ENCODE peak calls at places on chromosomes 12 and 14, in seven cellular contexts. M is uterus, Y is colonic mucosa, K is hepatocyte, H is H9, O is IMR-90, G is left ventricle myocardium inferior. R is an unnamed sample. For H3K4me1, the result is how much of the 10 kb centered on the place peaks cover.

GRCh38 chr12:45938566-45938965 is 51.8 kb downstream of the SCAF11 start:
- DNase-seq in Y (no peak), M (no peak), H (no peak), O (no peak), K (no peak), G (no peak), R (no peak)

GRCh38 chr12:123094349-123095073 is 56.4 kb downstream of the PITPNM2 start:
- DNase-seq in Y (peak), M (peak), G (no peak), O (peak), H (no peak), K (peak), R (peak)

GRCh38 chr12:123269395-123269892 is 2.2 kb downstream of the CDK2AP1 start:
- DNase-seq in Y (peak), M (peak), K (peak), G (peak), H (peak), O (peak), R (peak)

GRCh38 chr12:39144613-39145061 is 239.2 kb upstream of the CPNE8 start:
- DNase-seq in G (no peak), K (no peak), O (no peak), M (no peak), Y (no peak), H (peak), R (no peak)

GRCh38 chr14:24857277-24857676 is 192.7 kb downstream of the STXBP6 start:
- DNase-seq in G (no peak), Y (no peak), O (no peak), H (no peak), M (no peak), K (no peak), R (no peak)

GRCh38 chr14:103008126-103008525 is 49.2 kb downstream of the CDC42BPB start:
- DNase-seq in H (no peak), K (no peak), O (no peak), G (no peak), M (no peak), Y (no peak), R (no peak)

GRCh38 chr12:6752181-6752930 is 585 bp downstream of the MLF2 start:
- DNase-seq in O (peak), M (peak), G (peak), K (peak), Y (peak), H (peak), R (no peak)

GRCh38 chr14:106308839-106309389 is 782.5 kb downstream of the TMEM121 start:
- DNase-seq in K (no peak), H (peak), G (no peak), M (no peak), Y (peak), O (no peak), R (no peak)

GRCh38 chr14:105484069-105484996 is 2.4 kb upstream of the CRIP1 start:
- DNase-seq in M (peak), Y (peak), K (no peak), H (no peak), G (peak), O (no peak), R (no peak)

GRCh38 chr14:57326253-57326652 is 57.5 kb downstream of the AP5M1 start:
- DNase-seq in H (no peak), O (no peak), K (no peak), Y (no peak), M (no peak), G (no peak), R (no peak)

GRCh38 chr14:64522591-64523355 is 17.8 kb upstream of the HSPA2 start:
- DNase-seq in O (no peak), M (no peak), H (no peak), G (no peak), Y (no peak), K (no peak), R (no peak)

GRCh38 chr14:61587397-61587713 is 108.0 kb upstream of the HIF1A start:
- DNase-seq in H (no peak), O (no peak), K (no peak), M (no peak), G (no peak), Y (no peak), R (no peak)

GRCh38 chr12:22625671-22626251 is 790 bp downstream of the ETNK1 start:
- DNase-seq in G (peak), M (no peak), K (peak), Y (peak), O (peak), H (peak), R (no peak)

GRCh38 chr14:49997991-49998390 is 105.1 kb downstream of the ARF6 start:
- DNase-seq in G (no peak), Y (no peak), M (no peak), H (no peak), O (no peak), K (no peak), R (no peak)

GRCh38 chr12:45987339-45987726 is 3.0 kb downstream of the SCAF11 start:
- DNase-seq in H (no peak), K (no peak), Y (no peak), O (no peak), M (no peak), G (no peak), R (no peak)

GRCh38 chr14:89921346-89921745 is 33.2 kb downstream of the EFCAB11 start:
- DNase-seq in M (no peak), H (no peak), O (peak), G (no peak), K (no peak), Y (no peak), R (no peak)

GRCh38 chr14:102532204-102532658 is 22.7 kb upstream of the ANKRD9 start:
- DNase-seq in M (no peak), K (peak), O (peak), Y (no peak), G (no peak), H (no peak), R (no peak)

GRCh38 chr12:110737532-110737931 is 5.2 kb downstream of the PPP1CC start:
- DNase-seq in H (no peak), Y (no peak), G (no peak), O (no peak), K (no peak), M (no peak), R (no peak)

GRCh38 chr14:71554959-71555612 is 377.1 kb upstream of the RGS6 start:
- DNase-seq in H (no peak), Y (no peak), O (no peak), M (no peak), G (no peak), K (no peak), R (no peak)

GRCh38 chr14:21940887-21941855 is 267.6 kb upstream of the OR4E1 start:
- DNase-seq in O (peak), H (peak), Y (no peak), M (no peak), K (peak), G (no peak), R (no peak)

GRCh38 chr12:92988622-92989130 is 59.6 kb upstream of the EEA1 start:
- DNase-seq in G (no peak), H (no peak), K (no peak), O (no peak), M (no peak), Y (no peak), R (no peak)

GRCh38 chr12:59059401-59059935 is 139.2 kb upstream of the LRIG3 start:
- DNase-seq in G (no peak), K (no peak), Y (no peak), O (no peak), M (no peak), H (no peak), R (no peak)

GRCh38 chr12:5756443-5756842 is 188.6 kb downstream of the ANO2 start:
- DNase-seq in M (no peak), H (no peak), K (no peak), Y (no peak), G (no peak), O (no peak), R (no peak)

GRCh38 chr14:95770777-95771176 is 56.9 kb upstream of the TCL1A start:
- DNase-seq in M (no peak), Y (no peak), H (no peak), O (no peak), K (no peak), G (no peak), R (no peak)

GRCh38 chr14:75389679-75390078 is 38.1 kb upstream of the JDP2 start:
- DNase-seq in K (no peak), O (peak), M (no peak), H (no peak), Y (no peak), G (no peak), R (no peak)

GRCh38 chr12:88578274-88578673 is 2.0 kb downstream of the KITLG start:
- DNase-seq in Y (no peak), G (no peak), K (no peak), M (no peak), O (no peak), H (no peak), R (no peak)
- TF ChIP-seq CTCF in Y (no peak), G (no peak), K (no peak), M (no peak), O (no peak), H (no peak), R (no peak)

GRCh38 chr14:73027546-73027945 is 640 bp upstream of the ZFYVE1 start:
- DNase-seq in H (no peak), O (no peak), K (no peak), G (no peak), M (no peak), Y (no peak), R (no peak)
- H3K27ac ChIP-seq in H (no peak), O (no peak), K (no peak), G (peak), M (no peak), Y (no peak), R (peak)

GRCh38 chr12:28269851-28270250 is 79.6 kb downstream of the CCDC91 start:
- DNase-seq in G (no peak), Y (no peak), H (no peak), O (no peak), K (no peak), M (no peak), R (no peak)
- H3K4me1 ChIP-seq in G (under half), Y (under half), H (under half), O (under half), K (under half), M (under half), R (under half)

GRCh38 chr12:32897276-32897615 is 669 bp upstream of the PKP2 start:
- DNase-seq in G (no peak), H (no peak), O (no peak), K (no peak), M (no peak), Y (no peak), R (no peak)

GRCh38 chr12:32894566-32894965 is 2.0 kb downstream of the PKP2 start:
- DNase-seq in H (no peak), O (no peak), Y (no peak), M (no peak), G (no peak), K (no peak), R (no peak)

GRCh38 chr12:32896438-32897275 is at the start of gene PKP2:
- DNase-seq in K (peak), G (peak), H (peak), O (no peak), Y (peak), M (peak), R (no peak)

GRCh38 chr12:32897688-32898573 is 1.4 kb upstream of the PKP2 start:
- DNase-seq in G (no peak), K (no peak), Y (no peak), H (no peak), M (no peak), O (no peak), R (no peak)

GRCh38 chr12:32895688-32896437 is 714 bp downstream of the PKP2 start:
- DNase-seq in K (peak), H (peak), O (no peak), M (peak), Y (peak), G (peak), R (no peak)
- TF ChIP-seq CTCF in K (peak), H (peak), O (no peak), M (no peak), Y (no peak), G (peak), R (no peak)

GRCh38 chr12:80925983-80926382 is 11.8 kb downstream of the LIN7A start:
- DNase-seq in M (no peak), O (no peak), H (no peak), G (no peak), K (no peak), Y (no peak), R (no peak)
- H3K27ac ChIP-seq in M (no peak), O (no peak), H (no peak), G (peak), K (no peak), Y (no peak), R (no peak)

GRCh38 chr14:67725171-67725570 is 23.5 kb downstream of the RDH12 start:
- DNase-seq in O (no peak), K (no peak), H (no peak), M (no peak), Y (no peak), G (no peak), R (no peak)
- H3K4me1 ChIP-seq in O (under half), K (under half), H (under half), M (under half), Y (under half), G (under half), R (under half)

DNA sequence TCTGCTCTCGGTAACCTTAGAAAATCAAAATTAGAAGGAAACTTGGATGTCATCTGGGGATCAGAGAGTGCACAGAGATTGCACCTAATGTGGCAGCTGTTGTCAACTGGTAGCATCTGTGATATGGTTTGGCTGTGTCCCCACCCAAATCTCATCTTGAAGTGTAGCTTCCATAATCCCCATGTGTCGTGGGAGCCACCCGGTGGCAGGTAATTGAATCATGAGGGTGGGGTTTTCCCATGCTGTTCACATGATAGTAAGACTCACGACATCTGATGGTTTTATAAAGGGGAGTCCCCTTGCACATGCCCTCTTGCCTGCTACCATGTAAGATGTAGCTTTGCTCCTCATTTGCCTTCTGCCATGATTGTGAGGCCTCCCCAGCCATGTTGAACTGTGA is 127.7 kb upstream of the SRRM4 start:
- DNase-seq in O (no peak), M (no peak), G (no peak), Y (no peak), H (peak), K (peak), R (no peak)
- TF ChIP-seq CTCF in O (no peak), M (no peak), G (peak), Y (no peak), H (peak), K (no peak), R (no peak)

R was measured in ascending aorta.